ENCODE peak calls at places on chromosomes 1 and 21, in seven cellular contexts. S is IMR-90, F is neuronal stem cell, G is H9, Z is mesendoderm, X is H1, L is mesenchymal stem cell. B is an unnamed sample.

GRCh38 chr21:24050233-24050632 is 1557.0 kb downstream of the MRPL39 start:
- DNase-seq in X (no peak), L (no peak), S (no peak), F (no peak), Z (no peak), G (no peak), B (no peak)

GRCh38 chr1:161020573-161021167 is at the start of gene F11R:
- DNase-seq in G (peak; percentile 72), S (no peak), X (peak; percentile 79), L (peak; percentile 36), Z (peak; percentile 92), F (peak; percentile 35), B (peak; percentile 85)

GRCh38 chr21:18142639-18143038 is 102.0 kb upstream of the CHODL start:
- DNase-seq in X (no peak), Z (no peak), G (no peak), F (no peak), L (no peak), S (no peak), B (no peak)

GRCh38 chr1:230858236-230858820 is 10.0 kb downstream of the C1orf198 start:
- DNase-seq in X (no peak), G (no peak), F (no peak), Z (no peak), L (no peak), S (no peak), B (no peak)

GRCh38 chr1:41370756-41371420 is 9.7 kb downstream of the FOXO6 start:
- DNase-seq in L (no peak), G (no peak), F (no peak), S (no peak), Z (no peak), X (no peak), B (peak; percentile 25)

GRCh38 chr1:179816196-179816960 is 61.2 kb downstream of the TOR1AIP2 start:
- DNase-seq in G (no peak), S (peak; percentile 21), F (no peak), X (no peak), Z (no peak), L (no peak), B (no peak)

GRCh38 chr21:45947296-45947695 is 34.3 kb upstream of the COL6A1 start:
- DNase-seq in Z (no peak), X (no peak), S (no peak), F (no peak), G (no peak), L (no peak), B (no peak)

GRCh38 chr1:9724706-9725476 is 73.4 kb downstream of the PIK3CD start:
- DNase-seq in X (peak; percentile 88), Z (peak; percentile 82), F (no peak), S (peak; percentile 47), G (peak; percentile 89), L (peak; percentile 57), B (peak; percentile 83)

GRCh38 chr1:109918077-109918606 is 7.5 kb downstream of the CSF1 start:
- DNase-seq in X (no peak), G (no peak), L (peak; percentile 14), F (no peak), S (no peak), Z (peak; percentile 61), B (no peak)

GRCh38 chr1:220149742-220150141 is 55.8 kb downstream of the IARS2 start:
- DNase-seq in G (no peak), Z (no peak), F (no peak), S (no peak), X (no peak), L (no peak), B (no peak)

GRCh38 chr21:42833439-42833815 is 45.9 kb downstream of the WDR4 start:
- DNase-seq in F (no peak), G (peak; percentile 65), S (peak; percentile 5), Z (peak; percentile 82), X (peak; percentile 61), L (peak; percentile 29), B (peak; percentile 40)

GRCh38 chr1:11059166-11059989 is 440 bp downstream of the SRM start:
- DNase-seq in G (no peak), S (no peak), L (peak; percentile 22), Z (no peak), F (no peak), X (peak; percentile 68), B (peak; percentile 62)

GRCh38 chr1:76267631-76268030 is 193.1 kb downstream of the ST6GALNAC3 start:
- DNase-seq in Z (no peak), G (no peak), F (no peak), X (no peak), L (no peak), S (no peak), B (no peak)

GRCh38 chr1:20110679-20111078 is 8.7 kb downstream of the PLA2G2D start:
- DNase-seq in X (no peak), Z (peak; percentile 10), G (no peak), F (no peak), S (peak; percentile 61), L (no peak), B (peak; percentile 63)

GRCh38 chr1:2106681-2107405 is 56.6 kb downstream of the PRKCZ start:
- DNase-seq in F (no peak), L (no peak), S (no peak), Z (no peak), G (no peak), X (no peak), B (no peak)

GRCh38 chr1:20089328-20090077 is 19.5 kb downstream of the PLA2G5 start:
- DNase-seq in S (no peak), L (no peak), Z (peak; percentile 75), F (no peak), G (peak; percentile 77), X (peak; percentile 49), B (no peak)

GRCh38 chr1:221868894-221869293 is 127.0 kb upstream of the DUSP10 start:
- DNase-seq in G (no peak), Z (no peak), L (peak; percentile 49), S (peak; percentile 87), X (no peak), F (no peak), B (no peak)

GRCh38 chr1:76511226-76511625 is 356.1 kb upstream of the ST6GALNAC5 start:
- DNase-seq in S (no peak), Z (peak; percentile 81), X (peak; percentile 62), L (no peak), G (peak; percentile 63), F (no peak), B (no peak)

GRCh38 chr1:153957744-153958110 is 685 bp downstream of the CRTC2 start:
- DNase-seq in Z (peak; percentile 42), F (no peak), S (no peak), X (no peak), L (peak; percentile 35), G (peak; percentile 42), B (no peak)

GRCh38 chr1:219587817-219588561 is 24.9 kb downstream of the ZC3H11B start:
- DNase-seq in Z (no peak), F (no peak), G (no peak), S (peak; percentile 71), L (peak; percentile 30), X (no peak), B (no peak)

GRCh38 chr1:40313329-40313957 is 3.6 kb downstream of the COL9A2 start:
- DNase-seq in L (peak; percentile 65), X (no peak), G (no peak), S (no peak), F (no peak), Z (no peak), B (no peak)

GRCh38 chr1:2378441-2378851 is 12.9 kb downstream of the MORN1 start:
- DNase-seq in S (no peak), X (no peak), L (no peak), F (no peak), G (no peak), Z (no peak), B (no peak)

GRCh38 chr1:65084068-65084467 is 63.9 kb upstream of the AK4 start:
- DNase-seq in Z (no peak), S (no peak), G (no peak), F (no peak), X (no peak), L (no peak), B (no peak)

GRCh38 chr1:99573431-99574217 is 72.3 kb upstream of the PALMD start:
- DNase-seq in G (no peak), L (no peak), X (no peak), S (no peak), Z (no peak), F (no peak), B (peak; percentile 11)

GRCh38 chr1:213898684-213899083 is 89.1 kb upstream of the PROX1 start:
- DNase-seq in G (no peak), Z (no peak), F (no peak), X (no peak), S (no peak), L (no peak), B (peak; percentile 2)

GRCh38 chr1:71804140-71804539 is 478.2 kb downstream of the NEGR1 start:
- DNase-seq in Z (no peak), X (no peak), L (no peak), G (no peak), S (no peak), F (no peak), B (no peak)

GRCh38 chr1:40849801-40850592 is 12.2 kb downstream of the CITED4 start:
- DNase-seq in S (peak; percentile 49), G (peak; percentile 79), X (peak; percentile 89), F (peak; percentile 74), L (peak; percentile 61), Z (peak; percentile 59), B (peak; percentile 36)

DNA sequence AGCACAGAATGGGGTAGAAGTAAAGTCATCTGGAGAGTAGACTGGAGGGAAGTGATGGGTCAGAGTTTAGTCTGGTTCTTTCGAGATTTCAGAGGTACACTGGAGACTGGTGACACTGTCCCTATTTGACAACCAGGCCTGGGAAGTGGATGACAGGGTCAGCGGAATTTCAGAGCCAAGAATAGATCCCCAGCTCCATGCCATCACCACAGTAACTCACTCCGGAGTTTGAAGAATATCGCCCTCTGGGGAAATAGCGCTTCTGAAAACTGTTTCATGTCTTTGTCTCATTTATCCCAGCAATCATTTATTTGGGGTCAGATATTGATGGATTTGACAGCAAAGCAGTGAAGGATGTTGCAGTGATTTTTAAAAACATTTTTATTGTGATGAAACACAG is 7.6 kb upstream of the NFASC start:
- DNase-seq in X (no peak), F (no peak), S (no peak), Z (no peak), G (no peak), L (no peak), B (no peak)
- H2AK5ac ChIP-seq in X (no peak overlapping the region), F (no peak overlapping the region), S (no peak overlapping the region), Z (no peak overlapping the region), G (no peak overlapping the region), L (no peak overlapping the region), B (no peak overlapping the region)

GRCh38 chr1:14220811-14221210 is 377.7 kb upstream of the KAZN start:
- DNase-seq in Z (no peak), X (no peak), L (no peak), F (no peak), G (no peak), S (no peak), B (peak; percentile 67)
- H2AK5ac ChIP-seq in Z (no peak overlapping the region), X (no peak overlapping the region), L (no peak overlapping the region), F (no peak overlapping the region), G (no peak overlapping the region), S (no peak overlapping the region), B (no peak overlapping the region)

GRCh38 chr1:33380811-33381210 is 50.1 kb downstream of the PHC2 start:
- DNase-seq in L (no peak), F (no peak), Z (no peak), S (no peak), X (no peak), G (no peak), B (no peak)
- H2AK5ac ChIP-seq in L (no peak overlapping the region), F (no peak overlapping the region), Z (no peak overlapping the region), S (no peak overlapping the region), X (no peak overlapping the region), G (no peak overlapping the region), B (no peak overlapping the region)

DNA sequence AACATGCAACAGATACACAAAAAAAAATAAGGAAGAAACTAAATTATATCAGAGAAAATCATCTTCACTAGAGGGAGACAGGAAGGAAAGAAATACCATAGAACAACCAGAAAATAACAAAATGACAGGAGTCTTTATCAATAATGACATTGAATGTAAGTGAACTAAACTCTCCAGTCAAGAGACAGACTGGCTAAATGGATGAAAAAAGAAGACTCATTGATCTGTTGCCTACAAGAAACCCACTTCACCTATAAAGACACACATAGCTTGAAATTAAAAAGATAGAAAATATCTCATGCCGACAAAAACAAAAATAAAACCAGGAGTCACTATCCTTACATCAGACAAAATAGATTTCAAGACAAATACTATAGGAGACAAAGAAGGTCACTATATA is 593.1 kb upstream of the USP24 start:
- DNase-seq in G (no peak), X (no peak), L (no peak), F (no peak), Z (no peak), S (no peak), B (no peak)
- H2AK5ac ChIP-seq in G (no peak overlapping the region), X (no peak overlapping the region), L (no peak overlapping the region), F (no peak overlapping the region), Z (no peak overlapping the region), S (no peak overlapping the region), B (no peak overlapping the region)